ENCODE peak calls at places on chromosomes 4 and X, in six cellular contexts. One of them, this sample, is unnamed.

GRCh38 chrX:151796576-151796975 is 62.0 kb downstream of the CNGA2 start:
- DNase-seq in brain microvascular endothelial cell: no peak
- DNase-seq in AG10803: no peak
- DNase-seq in lower lobe of right lung: no peak
- DNase-seq in psoas muscle: no peak
- DNase-seq in SK-N-SH: no peak
- DNase-seq in this sample: no peak

GRCh38 chr4:52869196-52869595 is 7.1 kb downstream of the RASL11B start:
- DNase-seq in brain microvascular endothelial cell: no peak
- DNase-seq in AG10803: peak; percentile 84
- DNase-seq in lower lobe of right lung: no peak
- DNase-seq in psoas muscle: peak; percentile 84
- DNase-seq in SK-N-SH: peak; percentile 88
- DNase-seq in this sample: peak; percentile 18

GRCh38 chr4:177579649-177580048 is 137.4 kb upstream of the AGA start:
- DNase-seq in brain microvascular endothelial cell: no peak
- DNase-seq in AG10803: no peak
- DNase-seq in lower lobe of right lung: no peak
- DNase-seq in psoas muscle: no peak
- DNase-seq in SK-N-SH: no peak
- DNase-seq in this sample: no peak

GRCh38 chrX:154373340-154374306 is 811 bp downstream of the FLNA start:
- DNase-seq in brain microvascular endothelial cell: peak; percentile 74
- DNase-seq in AG10803: peak; percentile 84
- DNase-seq in lower lobe of right lung: no peak
- DNase-seq in psoas muscle: peak; percentile 69
- DNase-seq in SK-N-SH: no peak
- DNase-seq in this sample: peak; percentile 84

GRCh38 chr4:36230523-36230922 is 13.8 kb downstream of the ARAP2 start:
- DNase-seq in brain microvascular endothelial cell: no peak
- DNase-seq in AG10803: no peak
- DNase-seq in lower lobe of right lung: no peak
- DNase-seq in psoas muscle: no peak
- DNase-seq in SK-N-SH: no peak
- DNase-seq in this sample: no peak

GRCh38 chr4:39308576-39308975 is 57.6 kb downstream of the RFC1 start:
- DNase-seq in brain microvascular endothelial cell: no peak
- DNase-seq in AG10803: peak; percentile 5
- DNase-seq in lower lobe of right lung: no peak
- DNase-seq in psoas muscle: no peak
- DNase-seq in SK-N-SH: no peak
- DNase-seq in this sample: peak; percentile 14

GRCh38 chr4:154616731-154617130 is 4.3 kb upstream of the FGG start:
- DNase-seq in brain microvascular endothelial cell: no peak
- DNase-seq in AG10803: no peak
- DNase-seq in lower lobe of right lung: no peak
- DNase-seq in psoas muscle: no peak
- DNase-seq in SK-N-SH: no peak
- DNase-seq in this sample: no peak

GRCh38 chr4:87462102-87462501 is 39.7 kb downstream of the NUDT9 start:
- DNase-seq in brain microvascular endothelial cell: no peak
- DNase-seq in AG10803: no peak
- DNase-seq in lower lobe of right lung: no peak
- DNase-seq in psoas muscle: no peak
- DNase-seq in SK-N-SH: no peak
- DNase-seq in this sample: no peak

GRCh38 chr4:74455361-74456055 is 10.6 kb downstream of the AREG start:
- DNase-seq in brain microvascular endothelial cell: no peak
- DNase-seq in AG10803: no peak
- DNase-seq in lower lobe of right lung: no peak
- DNase-seq in psoas muscle: no peak
- DNase-seq in SK-N-SH: no peak
- DNase-seq in this sample: peak; percentile 20

GRCh38 chr4:106681381-106681921 is 312.9 kb upstream of the GIMD1 start:
- DNase-seq in brain microvascular endothelial cell: no peak
- DNase-seq in AG10803: no peak
- DNase-seq in lower lobe of right lung: peak; percentile 30
- DNase-seq in psoas muscle: peak; percentile 36
- DNase-seq in SK-N-SH: no peak
- DNase-seq in this sample: no peak

GRCh38 chr4:128516568-128516967 is 229.0 kb upstream of the PGRMC2 start:
- DNase-seq in brain microvascular endothelial cell: no peak
- DNase-seq in AG10803: peak; percentile 96
- DNase-seq in lower lobe of right lung: no peak
- DNase-seq in psoas muscle: no peak
- DNase-seq in SK-N-SH: no peak
- DNase-seq in this sample: peak; percentile 85

GRCh38 chr4:184409911-184410692 is 64.2 kb downstream of the IRF2 start:
- DNase-seq in brain microvascular endothelial cell: no peak
- DNase-seq in AG10803: no peak
- DNase-seq in lower lobe of right lung: no peak
- DNase-seq in psoas muscle: no peak
- DNase-seq in SK-N-SH: no peak
- DNase-seq in this sample: no peak

GRCh38 chrX:133594156-133594555 is 178.9 kb upstream of the GPC4 start:
- DNase-seq in brain microvascular endothelial cell: no peak
- DNase-seq in AG10803: no peak
- DNase-seq in lower lobe of right lung: no peak
- DNase-seq in psoas muscle: no peak
- DNase-seq in SK-N-SH: no peak
- DNase-seq in this sample: no peak

GRCh38 chr4:6227412-6228157 is 27.2 kb upstream of the JAKMIP1 start:
- DNase-seq in brain microvascular endothelial cell: no peak
- DNase-seq in AG10803: no peak
- DNase-seq in lower lobe of right lung: no peak
- DNase-seq in psoas muscle: no peak
- DNase-seq in SK-N-SH: no peak
- DNase-seq in this sample: no peak

GRCh38 chr4:179750374-179750773 is 2308.1 kb upstream of the AGA start:
- DNase-seq in brain microvascular endothelial cell: no peak
- DNase-seq in AG10803: no peak
- DNase-seq in lower lobe of right lung: no peak
- DNase-seq in psoas muscle: no peak
- DNase-seq in SK-N-SH: no peak
- DNase-seq in this sample: no peak

GRCh38 chrX:40097101-40097491 is 662 bp downstream of the BCOR start:
- DNase-seq in brain microvascular endothelial cell: no peak
- DNase-seq in AG10803: no peak
- DNase-seq in lower lobe of right lung: no peak
- DNase-seq in psoas muscle: no peak
- DNase-seq in SK-N-SH: peak; percentile 56
- DNase-seq in this sample: no peak

GRCh38 chr4:99405433-99406115 is 29.6 kb downstream of the ADH7 start:
- DNase-seq in brain microvascular endothelial cell: peak; percentile 72
- DNase-seq in AG10803: peak; percentile 91
- DNase-seq in lower lobe of right lung: no peak
- DNase-seq in psoas muscle: peak; percentile 45
- DNase-seq in SK-N-SH: peak; percentile 24
- DNase-seq in this sample: peak; percentile 91

GRCh38 chr4:20433101-20433705 is 181.5 kb downstream of the SLIT2 start:
- DNase-seq in brain microvascular endothelial cell: no peak
- DNase-seq in AG10803: no peak
- DNase-seq in lower lobe of right lung: no peak
- DNase-seq in psoas muscle: no peak
- DNase-seq in SK-N-SH: no peak
- DNase-seq in this sample: no peak

GRCh38 chr4:74549936-74550335 is 105.0 kb downstream of the AREG start:
- DNase-seq in brain microvascular endothelial cell: no peak
- DNase-seq in AG10803: peak; percentile 46
- DNase-seq in lower lobe of right lung: no peak
- DNase-seq in psoas muscle: no peak
- DNase-seq in SK-N-SH: no peak
- DNase-seq in this sample: peak; percentile 74

GRCh38 chrX:40068048-40068447 is 29.7 kb downstream of the BCOR start:
- DNase-seq in brain microvascular endothelial cell: no peak
- DNase-seq in AG10803: peak; percentile 20
- DNase-seq in lower lobe of right lung: no peak
- DNase-seq in psoas muscle: no peak
- DNase-seq in SK-N-SH: no peak
- DNase-seq in this sample: peak; percentile 16

GRCh38 chrX:69387559-69388487 is 116.3 kb upstream of the NALF2 start:
- DNase-seq in brain microvascular endothelial cell: peak; percentile 14
- DNase-seq in AG10803: peak; percentile 34
- DNase-seq in lower lobe of right lung: peak; percentile 45
- DNase-seq in psoas muscle: peak; percentile 70
- DNase-seq in SK-N-SH: peak; percentile 78
- DNase-seq in this sample: peak; percentile 53

GRCh38 chr4:120869511-120870278 is 52.8 kb downstream of the PRDM5 start:
- DNase-seq in brain microvascular endothelial cell: no peak
- DNase-seq in AG10803: peak; percentile 60
- DNase-seq in lower lobe of right lung: no peak
- DNase-seq in psoas muscle: no peak
- DNase-seq in SK-N-SH: no peak
- DNase-seq in this sample: no peak

GRCh38 chr4:120870279-120870673 is 52.2 kb downstream of the PRDM5 start:
- DNase-seq in brain microvascular endothelial cell: no peak
- DNase-seq in AG10803: no peak
- DNase-seq in lower lobe of right lung: no peak
- DNase-seq in psoas muscle: no peak
- DNase-seq in SK-N-SH: peak; percentile 3
- DNase-seq in this sample: no peak

GRCh38 chr4:120874792-120875774 is 47.4 kb downstream of the PRDM5 start:
- DNase-seq in brain microvascular endothelial cell: no peak
- DNase-seq in AG10803: no peak
- DNase-seq in lower lobe of right lung: no peak
- DNase-seq in psoas muscle: no peak
- DNase-seq in SK-N-SH: no peak
- DNase-seq in this sample: peak; percentile 33

GRCh38 chr4:120873554-120873953 is 49.0 kb downstream of the PRDM5 start:
- DNase-seq in brain microvascular endothelial cell: no peak
- DNase-seq in AG10803: no peak
- DNase-seq in lower lobe of right lung: no peak
- DNase-seq in psoas muscle: no peak
- DNase-seq in SK-N-SH: no peak
- DNase-seq in this sample: no peak

DNA sequence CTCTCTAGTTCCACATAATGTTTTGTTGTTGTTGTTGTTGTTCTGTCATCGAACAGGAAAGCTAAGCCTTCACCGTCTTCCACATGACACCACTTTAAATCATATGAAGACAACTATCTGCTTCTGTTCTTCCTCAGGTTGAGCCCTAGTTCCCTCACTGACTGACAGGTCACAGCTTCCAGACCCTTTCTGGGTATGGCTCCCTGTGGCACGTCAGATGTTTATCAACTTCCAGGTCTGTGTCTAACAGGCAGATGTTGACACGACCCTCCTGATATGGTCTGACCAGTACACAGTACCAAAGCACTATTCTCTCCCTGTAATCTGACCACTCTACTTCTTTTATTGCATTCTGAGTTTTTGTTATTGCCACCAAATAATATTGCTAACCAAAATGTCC is 51.4 kb downstream of the PRDM5 start:
- DNase-seq in brain microvascular endothelial cell: no peak
- DNase-seq in AG10803: no peak
- DNase-seq in lower lobe of right lung: no peak
- DNase-seq in psoas muscle: no peak
- DNase-seq in SK-N-SH: peak; percentile 46
- DNase-seq in this sample: no peak
- H3K4me3 ChIP-seq in brain microvascular endothelial cell: no peak overlapping the region
- H3K4me3 ChIP-seq in AG10803: no peak overlapping the region
- H3K4me3 ChIP-seq in lower lobe of right lung: no peak overlapping the region
- H3K4me3 ChIP-seq in psoas muscle: no peak overlapping the region
- H3K4me3 ChIP-seq in SK-N-SH: no peak overlapping the region
- H3K4me3 ChIP-seq in this sample: no peak overlapping the region

DNA sequence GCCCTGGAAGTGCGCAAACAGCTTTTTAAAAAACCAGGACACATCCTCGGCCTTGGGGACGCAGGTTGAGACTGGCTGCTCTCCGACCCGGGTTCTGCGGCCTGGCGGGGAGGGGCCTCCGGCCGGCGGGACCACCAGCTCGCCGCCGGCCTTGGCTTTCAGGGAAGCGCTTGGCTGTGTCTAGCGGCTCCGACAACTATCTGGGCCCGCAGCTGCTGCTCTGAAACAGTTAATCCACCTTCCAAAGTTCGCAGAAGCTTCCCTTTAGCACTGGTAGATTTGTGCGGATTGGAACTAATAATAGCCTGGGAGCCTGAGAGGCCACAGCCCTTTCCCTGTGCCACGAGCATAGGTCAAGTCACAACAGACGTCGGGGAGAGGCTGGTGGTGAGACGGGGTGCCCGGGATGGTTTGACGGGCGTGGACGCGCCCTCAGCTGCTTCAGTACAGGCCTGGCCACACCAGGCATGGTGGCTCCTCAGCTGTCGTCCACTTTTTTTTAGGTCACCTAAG is 1.2 kb upstream of the SEL1L3 start:
- DNase-seq in brain microvascular endothelial cell: no peak
- DNase-seq in AG10803: no peak
- DNase-seq in lower lobe of right lung: no peak
- DNase-seq in psoas muscle: no peak
- DNase-seq in SK-N-SH: no peak
- DNase-seq in this sample: no peak
- H3K4me3 ChIP-seq in brain microvascular endothelial cell: no peak overlapping the region
- H3K4me3 ChIP-seq in AG10803: no peak overlapping the region
- H3K4me3 ChIP-seq in lower lobe of right lung: peak overlapping the region; percentile 88
- H3K4me3 ChIP-seq in psoas muscle: no peak overlapping the region
- H3K4me3 ChIP-seq in SK-N-SH: no peak overlapping the region
- H3K4me3 ChIP-seq in this sample: no peak overlapping the region

GRCh38 chrX:77755561-77755960 is 30.5 kb downstream of the ATRX start:
- DNase-seq in brain microvascular endothelial cell: no peak
- DNase-seq in AG10803: no peak
- DNase-seq in lower lobe of right lung: no peak
- DNase-seq in psoas muscle: no peak
- DNase-seq in SK-N-SH: no peak
- DNase-seq in this sample: no peak
- H3K4me3 ChIP-seq in brain microvascular endothelial cell: no peak overlapping the region
- H3K4me3 ChIP-seq in AG10803: no peak overlapping the region
- H3K4me3 ChIP-seq in lower lobe of right lung: no peak overlapping the region
- H3K4me3 ChIP-seq in psoas muscle: no peak overlapping the region
- H3K4me3 ChIP-seq in SK-N-SH: no peak overlapping the region
- H3K4me3 ChIP-seq in this sample: no peak overlapping the region

DNA sequence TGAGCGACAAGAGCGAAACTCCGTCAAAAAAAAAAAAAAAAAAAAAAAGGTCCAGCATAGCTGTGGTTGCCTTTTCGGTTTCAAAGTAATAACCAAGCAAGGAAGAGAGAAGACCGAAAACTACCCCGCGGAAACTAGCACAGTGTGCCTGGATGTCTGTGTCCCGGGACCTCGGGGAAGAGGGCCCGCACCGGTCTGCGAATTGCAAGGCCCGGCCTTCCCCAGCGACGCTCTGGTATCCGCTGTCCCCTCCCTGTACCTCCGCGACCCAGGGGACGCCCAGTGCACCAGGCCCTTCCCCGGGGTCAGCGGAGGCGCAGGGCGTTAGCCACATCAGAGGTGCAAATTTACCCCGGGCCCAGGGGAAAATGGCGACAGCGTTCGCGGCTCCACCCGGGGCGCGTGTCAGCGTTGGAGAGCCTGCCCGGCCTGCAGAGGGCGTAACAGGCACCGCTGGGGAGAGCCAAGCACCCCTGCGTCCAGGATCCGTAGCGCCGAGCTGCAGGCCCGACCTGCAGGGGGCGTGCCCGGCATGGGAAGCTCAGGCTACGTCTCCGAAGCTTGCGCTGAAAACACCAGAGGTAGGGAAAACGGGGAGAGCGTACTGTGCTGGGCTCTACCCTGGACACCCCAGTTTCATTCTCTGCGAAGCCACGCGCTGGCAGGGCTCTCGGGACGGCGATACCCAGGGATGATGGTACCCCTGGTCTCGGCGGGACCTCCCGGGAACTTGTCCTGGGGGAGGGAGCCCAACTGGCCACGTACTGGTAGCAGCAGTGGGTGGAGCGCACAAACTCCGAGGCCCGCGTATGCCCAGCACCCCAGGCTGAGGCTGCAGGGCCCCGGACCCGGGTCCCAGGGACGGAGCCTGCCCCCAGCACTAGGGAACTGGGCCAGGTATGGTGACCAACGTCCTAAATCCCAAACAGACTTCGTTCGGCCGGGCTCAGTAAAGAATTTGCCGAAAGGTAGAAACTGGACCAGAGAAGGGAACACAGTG is 16.2 kb downstream of the NKX6-1 start:
- DNase-seq in brain microvascular endothelial cell: peak; percentile 32
- DNase-seq in AG10803: peak; percentile 29
- DNase-seq in lower lobe of right lung: peak; percentile 55
- DNase-seq in psoas muscle: no peak
- DNase-seq in SK-N-SH: peak; percentile 44
- DNase-seq in this sample: no peak
- H3K4me3 ChIP-seq in brain microvascular endothelial cell: peak overlapping the region; percentile 30
- H3K4me3 ChIP-seq in AG10803: no peak overlapping the region
- H3K4me3 ChIP-seq in lower lobe of right lung: peak overlapping the region; percentile 24
- H3K4me3 ChIP-seq in psoas muscle: peak overlapping the region; percentile 51
- H3K4me3 ChIP-seq in SK-N-SH: no peak overlapping the region
- H3K4me3 ChIP-seq in this sample: no peak overlapping the region